ENCODE peak calls at places on chromosomes 2 and 18, in five cellular contexts. One of them, this sample, is unnamed.

GRCh38 chr2:96867756-96868554 is 1.9 kb downstream of the SEMA4C start:
- DNase-seq in neural progenitor cell: no peak
- DNase-seq in tibial nerve: no peak
- DNase-seq in choroid plexus epithelial cell: peak; percentile 70
- DNase-seq in type B pancreatic cell: no peak
- DNase-seq in this sample: peak; percentile 28

GRCh38 chr18:63947051-63947790 is 1.9 kb upstream of the HMSD start:
- DNase-seq in neural progenitor cell: no peak
- DNase-seq in tibial nerve: no peak
- DNase-seq in choroid plexus epithelial cell: no peak
- DNase-seq in type B pancreatic cell: no peak
- DNase-seq in this sample: no peak

GRCh38 chr2:168961450-168962229 is 60.5 kb downstream of the G6PC2 start:
- DNase-seq in neural progenitor cell: peak; percentile 80
- DNase-seq in tibial nerve: no peak
- DNase-seq in choroid plexus epithelial cell: peak; percentile 92
- DNase-seq in type B pancreatic cell: no peak
- DNase-seq in this sample: no peak

GRCh38 chr2:66853585-66853984 is 418.7 kb downstream of the MEIS1 start:
- DNase-seq in neural progenitor cell: no peak
- DNase-seq in tibial nerve: no peak
- DNase-seq in choroid plexus epithelial cell: no peak
- DNase-seq in type B pancreatic cell: no peak
- DNase-seq in this sample: no peak

GRCh38 chr2:159080641-159081040 is 112.2 kb downstream of the TANC1 start:
- DNase-seq in neural progenitor cell: no peak
- DNase-seq in tibial nerve: no peak
- DNase-seq in choroid plexus epithelial cell: no peak
- DNase-seq in type B pancreatic cell: no peak
- DNase-seq in this sample: no peak

GRCh38 chr2:148817210-148817708 is 57.8 kb upstream of the KIF5C start:
- DNase-seq in neural progenitor cell: peak; percentile 20
- DNase-seq in tibial nerve: no peak
- DNase-seq in choroid plexus epithelial cell: peak; percentile 23
- DNase-seq in type B pancreatic cell: no peak
- DNase-seq in this sample: peak; percentile 23

GRCh38 chr2:31151501-31151900 is 13.3 kb upstream of the GALNT14 start:
- DNase-seq in neural progenitor cell: no peak
- DNase-seq in tibial nerve: no peak
- DNase-seq in choroid plexus epithelial cell: no peak
- DNase-seq in type B pancreatic cell: no peak
- DNase-seq in this sample: no peak

GRCh38 chr18:58192519-58192918 is 148.5 kb downstream of the NEDD4L start:
- DNase-seq in neural progenitor cell: no peak
- DNase-seq in tibial nerve: no peak
- DNase-seq in choroid plexus epithelial cell: no peak
- DNase-seq in type B pancreatic cell: no peak
- DNase-seq in this sample: no peak

GRCh38 chr18:10420561-10421352 is 33.7 kb upstream of the APCDD1 start:
- DNase-seq in neural progenitor cell: no peak
- DNase-seq in tibial nerve: no peak
- DNase-seq in choroid plexus epithelial cell: no peak
- DNase-seq in type B pancreatic cell: no peak
- DNase-seq in this sample: no peak

GRCh38 chr2:204492417-204492816 is 52.9 kb upstream of the PARD3B start:
- DNase-seq in neural progenitor cell: no peak
- DNase-seq in tibial nerve: no peak
- DNase-seq in choroid plexus epithelial cell: no peak
- DNase-seq in type B pancreatic cell: no peak
- DNase-seq in this sample: no peak

GRCh38 chr2:38192046-38192445 is 116.1 kb upstream of the CYP1B1 start:
- DNase-seq in neural progenitor cell: no peak
- DNase-seq in tibial nerve: no peak
- DNase-seq in choroid plexus epithelial cell: no peak
- DNase-seq in type B pancreatic cell: no peak
- DNase-seq in this sample: no peak

GRCh38 chr18:3179430-3180089 is 40.2 kb downstream of the MYOM1 start:
- DNase-seq in neural progenitor cell: peak; percentile 13
- DNase-seq in tibial nerve: no peak
- DNase-seq in choroid plexus epithelial cell: no peak
- DNase-seq in type B pancreatic cell: no peak
- DNase-seq in this sample: no peak

GRCh38 chr2:144248350-144249034 is 271.4 kb downstream of the ZEB2 start:
- DNase-seq in neural progenitor cell: no peak
- DNase-seq in tibial nerve: no peak
- DNase-seq in choroid plexus epithelial cell: no peak
- DNase-seq in type B pancreatic cell: no peak
- DNase-seq in this sample: no peak

GRCh38 chr2:112229365-112229764 is 25.5 kb downstream of the ZC3H8 start:
- DNase-seq in neural progenitor cell: no peak
- DNase-seq in tibial nerve: no peak
- DNase-seq in choroid plexus epithelial cell: peak; percentile 13
- DNase-seq in type B pancreatic cell: no peak
- DNase-seq in this sample: no peak

GRCh38 chr2:110874565-110875383 is 142.4 kb downstream of the ACOXL start:
- DNase-seq in neural progenitor cell: no peak
- DNase-seq in tibial nerve: no peak
- DNase-seq in choroid plexus epithelial cell: no peak
- DNase-seq in type B pancreatic cell: no peak
- DNase-seq in this sample: no peak

GRCh38 chr18:9082763-9083510 is 19.6 kb upstream of the NDUFV2 start:
- DNase-seq in neural progenitor cell: no peak
- DNase-seq in tibial nerve: no peak
- DNase-seq in choroid plexus epithelial cell: no peak
- DNase-seq in type B pancreatic cell: no peak
- DNase-seq in this sample: no peak

GRCh38 chr2:221477697-221478096 is 94.4 kb downstream of the EPHA4 start:
- DNase-seq in neural progenitor cell: no peak
- DNase-seq in tibial nerve: no peak
- DNase-seq in choroid plexus epithelial cell: peak; percentile 13
- DNase-seq in type B pancreatic cell: no peak
- DNase-seq in this sample: no peak

GRCh38 chr2:239326831-239327535 is 73.8 kb downstream of the HDAC4 start:
- DNase-seq in neural progenitor cell: no peak
- DNase-seq in tibial nerve: no peak
- DNase-seq in choroid plexus epithelial cell: no peak
- DNase-seq in type B pancreatic cell: peak; percentile 64
- DNase-seq in this sample: no peak

GRCh38 chr18:29012874-29013273 is 835.9 kb upstream of the CDH2 start:
- DNase-seq in neural progenitor cell: peak; percentile 10
- DNase-seq in tibial nerve: no peak
- DNase-seq in choroid plexus epithelial cell: no peak
- DNase-seq in type B pancreatic cell: no peak
- DNase-seq in this sample: no peak

GRCh38 chr2:156892449-156893335 is 364.8 kb upstream of the GALNT5 start:
- DNase-seq in neural progenitor cell: peak; percentile 67
- DNase-seq in tibial nerve: no peak
- DNase-seq in choroid plexus epithelial cell: peak; percentile 72
- DNase-seq in type B pancreatic cell: no peak
- DNase-seq in this sample: no peak

GRCh38 chr2:119338826-119339561 is 27.6 kb downstream of the C2orf76 start:
- DNase-seq in neural progenitor cell: no peak
- DNase-seq in tibial nerve: no peak
- DNase-seq in choroid plexus epithelial cell: no peak
- DNase-seq in type B pancreatic cell: no peak
- DNase-seq in this sample: no peak

GRCh38 chr2:156649596-156649995 is 213.4 kb downstream of the GPD2 start:
- DNase-seq in neural progenitor cell: no peak
- DNase-seq in tibial nerve: no peak
- DNase-seq in choroid plexus epithelial cell: no peak
- DNase-seq in type B pancreatic cell: no peak
- DNase-seq in this sample: no peak

GRCh38 chr2:233611284-233611683 is 6.1 kb upstream of the UGT1A8 start:
- DNase-seq in neural progenitor cell: no peak
- DNase-seq in tibial nerve: no peak
- DNase-seq in choroid plexus epithelial cell: no peak
- DNase-seq in type B pancreatic cell: no peak
- DNase-seq in this sample: no peak

GRCh38 chr18:3500016-3500415 is 50.0 kb downstream of the TGIF1 start:
- DNase-seq in neural progenitor cell: no peak
- DNase-seq in tibial nerve: no peak
- DNase-seq in choroid plexus epithelial cell: no peak
- DNase-seq in type B pancreatic cell: no peak
- DNase-seq in this sample: no peak

GRCh38 chr2:241775223-241776177 is 1.1 kb upstream of the GAL3ST2 start:
- DNase-seq in neural progenitor cell: no peak
- DNase-seq in tibial nerve: no peak
- DNase-seq in choroid plexus epithelial cell: no peak
- DNase-seq in type B pancreatic cell: no peak
- DNase-seq in this sample: no peak

GRCh38 chr2:48209214-48209885 is 303.1 kb upstream of the FBXO11 start:
- DNase-seq in neural progenitor cell: no peak
- DNase-seq in tibial nerve: no peak
- DNase-seq in choroid plexus epithelial cell: peak; percentile 46
- DNase-seq in type B pancreatic cell: no peak
- DNase-seq in this sample: no peak

GRCh38 chr18:10685484-10685883 is 159.7 kb downstream of the NAPG start:
- DNase-seq in neural progenitor cell: no peak
- DNase-seq in tibial nerve: no peak
- DNase-seq in choroid plexus epithelial cell: no peak
- DNase-seq in type B pancreatic cell: no peak
- DNase-seq in this sample: no peak

GRCh38 chr2:11157296-11157695 is 2.0 kb downstream of the SLC66A3 start:
- DNase-seq in neural progenitor cell: no peak
- DNase-seq in tibial nerve: no peak
- DNase-seq in choroid plexus epithelial cell: no peak
- DNase-seq in type B pancreatic cell: no peak
- DNase-seq in this sample: no peak

DNA sequence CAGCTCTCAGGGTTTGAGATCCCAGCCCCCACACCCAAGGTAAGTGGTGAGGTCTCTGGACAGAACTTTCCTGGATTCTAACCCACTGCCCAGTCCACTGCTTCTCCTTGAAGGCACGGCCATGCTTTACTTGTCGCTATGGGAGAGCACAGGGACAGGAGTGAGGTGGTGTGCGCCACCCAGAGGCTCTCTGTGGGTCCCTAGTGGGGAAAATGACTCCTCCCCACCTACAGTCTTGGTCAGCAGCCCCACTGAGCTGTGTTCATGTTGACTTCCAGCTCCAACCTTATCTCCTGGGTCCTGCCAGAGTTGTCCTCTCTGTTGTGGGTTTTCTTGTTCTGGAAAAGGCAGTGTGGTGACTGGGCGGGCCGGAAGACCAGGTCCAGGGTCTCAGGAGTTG is 11.1 kb downstream of the TET3 start:
- DNase-seq in neural progenitor cell: no peak
- DNase-seq in tibial nerve: no peak
- DNase-seq in choroid plexus epithelial cell: no peak
- DNase-seq in type B pancreatic cell: no peak
- DNase-seq in this sample: no peak
- TF ChIP-seq CTCF in neural progenitor cell: no peak
- TF ChIP-seq CTCF in tibial nerve: no peak
- TF ChIP-seq CTCF in choroid plexus epithelial cell: no peak
- TF ChIP-seq CTCF in type B pancreatic cell: no peak
- TF ChIP-seq CTCF in this sample: no peak

GRCh38 chr18:26159353-26159752 is 25.7 kb downstream of the PSMA8 start:
- DNase-seq in neural progenitor cell: no peak
- DNase-seq in tibial nerve: no peak
- DNase-seq in choroid plexus epithelial cell: peak; percentile 26
- DNase-seq in type B pancreatic cell: no peak
- DNase-seq in this sample: no peak
- TF ChIP-seq CTCF in neural progenitor cell: peak; percentile 37
- TF ChIP-seq CTCF in tibial nerve: no peak
- TF ChIP-seq CTCF in choroid plexus epithelial cell: no peak
- TF ChIP-seq CTCF in type B pancreatic cell: peak; percentile 52
- TF ChIP-seq CTCF in this sample: peak; percentile 30

DNA sequence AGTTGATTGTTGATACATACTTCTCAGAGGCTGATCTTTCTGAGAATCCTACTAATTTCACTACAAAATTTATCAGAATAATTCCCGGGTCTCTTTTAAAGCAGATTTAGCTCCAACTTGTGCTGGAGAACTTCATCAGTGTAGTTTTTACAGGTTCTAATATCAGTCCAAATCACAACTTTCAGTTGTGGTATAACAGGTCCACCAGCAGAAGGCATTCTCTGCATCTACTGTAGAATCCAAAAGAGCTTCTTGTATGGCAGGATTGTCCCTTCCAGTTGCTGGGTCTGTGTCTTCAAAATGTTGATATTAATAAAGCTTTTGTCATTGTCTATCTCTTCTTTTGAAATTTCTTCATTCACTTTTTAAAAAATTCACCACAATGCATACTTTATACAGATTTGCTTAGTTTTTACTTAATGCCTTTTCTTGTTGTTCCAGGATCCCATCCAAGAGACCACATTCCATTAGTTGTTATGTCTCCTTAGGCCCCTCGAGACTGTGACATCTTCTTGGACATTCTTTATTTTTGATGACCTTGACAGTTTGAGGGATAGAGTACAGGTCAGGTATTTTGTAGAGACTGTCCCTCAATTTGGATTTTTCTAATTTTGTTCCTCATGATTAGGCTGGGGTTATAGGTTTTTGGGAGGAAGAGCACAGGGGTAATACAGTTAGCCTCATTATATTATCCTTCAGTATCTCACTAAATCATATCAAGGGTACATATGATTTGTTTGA is 490.5 kb upstream of the MEX3C start:
- DNase-seq in neural progenitor cell: no peak
- DNase-seq in tibial nerve: no peak
- DNase-seq in choroid plexus epithelial cell: no peak
- DNase-seq in type B pancreatic cell: no peak
- DNase-seq in this sample: no peak
- TF ChIP-seq CTCF in neural progenitor cell: no peak
- TF ChIP-seq CTCF in tibial nerve: no peak
- TF ChIP-seq CTCF in choroid plexus epithelial cell: no peak
- TF ChIP-seq CTCF in type B pancreatic cell: no peak
- TF ChIP-seq CTCF in this sample: no peak

GRCh38 chr18:32468147-32468845 is 2.4 kb downstream of the GAREM1 start:
- DNase-seq in neural progenitor cell: no peak
- DNase-seq in tibial nerve: no peak
- DNase-seq in choroid plexus epithelial cell: no peak
- DNase-seq in type B pancreatic cell: no peak
- DNase-seq in this sample: no peak

GRCh38 chr18:32470136-32470712 is 458 bp downstream of the GAREM1 start:
- DNase-seq in neural progenitor cell: peak; percentile 69
- DNase-seq in tibial nerve: peak; percentile 21
- DNase-seq in choroid plexus epithelial cell: peak; percentile 42
- DNase-seq in type B pancreatic cell: peak; percentile 71
- DNase-seq in this sample: peak; percentile 62

GRCh38 chr18:32469691-32470131 is 971 bp downstream of the GAREM1 start:
- DNase-seq in neural progenitor cell: peak; percentile 27
- DNase-seq in tibial nerve: no peak
- DNase-seq in choroid plexus epithelial cell: peak; percentile 41
- DNase-seq in type B pancreatic cell: no peak
- DNase-seq in this sample: no peak

GRCh38 chr18:32470713-32471633 is at the start of gene GAREM1:
- DNase-seq in neural progenitor cell: peak; percentile 98
- DNase-seq in tibial nerve: peak; percentile 89
- DNase-seq in choroid plexus epithelial cell: peak; percentile 99
- DNase-seq in type B pancreatic cell: peak; percentile 96
- DNase-seq in this sample: peak; percentile 95

DNA sequence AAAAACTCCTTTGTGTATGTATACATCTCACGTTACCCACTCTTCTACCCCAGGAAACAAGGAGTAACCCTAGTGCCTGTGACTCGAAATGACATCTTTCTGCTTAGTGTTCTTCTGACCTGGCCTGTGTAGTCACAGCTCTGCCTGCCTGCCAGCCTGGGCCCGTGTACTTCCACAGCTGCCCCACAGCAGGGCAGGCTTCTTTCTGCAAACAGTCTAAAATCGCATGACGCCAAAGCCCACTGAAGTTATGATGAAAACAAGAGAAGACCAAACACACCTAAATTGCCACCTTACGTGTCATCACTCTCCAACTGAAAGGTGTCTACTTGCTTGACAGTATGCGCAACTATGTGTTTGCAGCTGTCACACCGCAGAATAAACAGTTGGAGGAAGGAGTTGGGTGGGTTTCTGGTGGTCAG is 1.5 kb downstream of the GAREM1 start:
- DNase-seq in neural progenitor cell: peak; percentile 48
- DNase-seq in tibial nerve: no peak
- DNase-seq in choroid plexus epithelial cell: peak; percentile 36
- DNase-seq in type B pancreatic cell: no peak
- DNase-seq in this sample: peak; percentile 32
- TF ChIP-seq CTCF in neural progenitor cell: peak; percentile 19
- TF ChIP-seq CTCF in tibial nerve: peak; percentile 48
- TF ChIP-seq CTCF in choroid plexus epithelial cell: peak; percentile 48
- TF ChIP-seq CTCF in type B pancreatic cell: peak; percentile 60
- TF ChIP-seq CTCF in this sample: no peak